ENCODE peak calls at places on chromosomes 6 and 20, in five cellular contexts. S is Peyer's patch; T is effector memory CD4-positive, alpha-beta T cell; G is cardiac muscle cell; A is A673. M is an unnamed sample.

GRCh38 chr20:40111282-40111681 is 577.8 kb downstream of the MAFB start:
- DNase-seq in S (no peak), T (no peak), G (no peak), A (peak; percentile 21), M (no peak)

GRCh38 chr6:157494132-157494705 is 113.2 kb downstream of the ZDHHC14 start:
- DNase-seq in S (no peak), T (no peak), G (no peak), A (no peak), M (no peak)

GRCh38 chr6:17336425-17336824 is 55.3 kb downstream of the RBM24 start:
- DNase-seq in S (no peak), T (no peak), G (no peak), A (no peak), M (no peak)

GRCh38 chr6:3753228-3753795 is 1.8 kb upstream of the PXDC1 start:
- DNase-seq in S (no peak), T (no peak), G (no peak), A (no peak), M (no peak)

GRCh38 chr6:70221025-70221714 is 81.7 kb downstream of the COL9A1 start:
- DNase-seq in S (no peak), T (no peak), G (peak; percentile 46), A (peak; percentile 59), M (peak; percentile 5)

GRCh38 chr20:10264166-10264558 is 45.5 kb downstream of the SNAP25 start:
- DNase-seq in S (no peak), T (no peak), G (no peak), A (no peak), M (no peak)

GRCh38 chr6:122610690-122611455 is 668 bp downstream of the PKIB start:
- DNase-seq in S (peak; percentile 81), T (no peak), G (peak; percentile 12), A (peak; percentile 51), M (peak; percentile 0)

GRCh38 chr6:144469144-144469575 is 184.0 kb downstream of the UTRN start:
- DNase-seq in S (no peak), T (no peak), G (no peak), A (no peak), M (no peak)

GRCh38 chr6:154488802-154489437 is 21.6 kb downstream of the CNKSR3 start:
- DNase-seq in S (no peak), T (no peak), G (peak; percentile 33), A (no peak), M (no peak)

GRCh38 chr6:129331450-129332138 is 378.4 kb downstream of the ARHGAP18 start:
- DNase-seq in S (no peak), T (no peak), G (peak; percentile 57), A (peak; percentile 27), M (no peak)

GRCh38 chr20:24953621-24954133 is 4.6 kb downstream of the CST7 start:
- DNase-seq in S (peak; percentile 44), T (no peak), G (no peak), A (no peak), M (no peak)

GRCh38 chr20:12047838-12048432 is 130.2 kb downstream of the BTBD3 start:
- DNase-seq in S (no peak), T (no peak), G (peak; percentile 40), A (no peak), M (no peak)

GRCh38 chr20:59404749-59405148 is 104.3 kb downstream of the EDN3 start:
- DNase-seq in S (no peak), T (no peak), G (no peak), A (no peak), M (no peak)

GRCh38 chr6:31423550-31423949 is 20.2 kb downstream of the MICA start:
- DNase-seq in S (no peak), T (no peak), G (no peak), A (no peak), M (no peak)

GRCh38 chr6:161257778-161258457 is 15.9 kb downstream of the AGPAT4 start:
- DNase-seq in S (no peak), T (no peak), G (peak; percentile 72), A (no peak), M (no peak)

GRCh38 chr6:4778086-4778485 is 1.9 kb downstream of the CDYL start:
- DNase-seq in S (no peak), T (no peak), G (no peak), A (peak; percentile 9), M (no peak)

GRCh38 chr6:9842004-9842720 is 572.7 kb downstream of the TFAP2A start:
- DNase-seq in S (no peak), T (no peak), G (no peak), A (no peak), M (no peak)

GRCh38 chr6:98894810-98895209 is 52.9 kb downstream of the FBXL4 start:
- DNase-seq in S (no peak), T (no peak), G (peak; percentile 4), A (peak; percentile 1), M (no peak)

GRCh38 chr6:6721606-6722005 is 133.1 kb downstream of the LY86 start:
- DNase-seq in S (no peak), T (no peak), G (no peak), A (no peak), M (no peak)

DNA sequence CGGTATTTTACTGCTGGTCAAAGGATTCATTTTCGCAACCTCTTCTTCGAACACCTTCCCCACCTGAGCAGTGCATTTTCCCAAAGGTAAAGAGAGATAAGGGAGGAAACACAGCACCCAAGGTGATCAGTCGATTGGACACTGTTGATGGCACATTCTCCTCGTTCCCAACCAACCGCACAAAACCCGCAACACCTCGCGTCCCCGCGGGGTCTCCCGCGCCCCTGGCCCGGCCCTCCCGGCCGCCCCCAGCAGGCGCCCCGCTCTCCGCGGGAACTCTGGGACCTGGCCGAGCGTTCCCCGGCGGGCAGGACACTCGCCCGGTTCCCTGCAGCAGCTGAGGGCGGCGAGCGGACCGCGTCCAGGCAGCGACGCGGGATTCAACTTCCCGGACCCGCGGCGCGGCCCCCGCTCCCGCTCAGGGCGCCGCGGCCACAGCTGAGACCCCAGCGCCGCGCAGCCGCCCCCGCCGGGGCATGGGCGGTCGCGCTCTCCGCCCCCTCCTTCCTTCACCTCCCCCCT is 506 bp downstream of the RGS17 start:
- DNase-seq in S (no peak), T (no peak), G (no peak), A (no peak), M (no peak)
- H3K27ac ChIP-seq in S (peak overlapping the region; percentile 30), T (no peak overlapping the region), G (no peak overlapping the region), A (no peak overlapping the region), M (no peak overlapping the region)

DNA sequence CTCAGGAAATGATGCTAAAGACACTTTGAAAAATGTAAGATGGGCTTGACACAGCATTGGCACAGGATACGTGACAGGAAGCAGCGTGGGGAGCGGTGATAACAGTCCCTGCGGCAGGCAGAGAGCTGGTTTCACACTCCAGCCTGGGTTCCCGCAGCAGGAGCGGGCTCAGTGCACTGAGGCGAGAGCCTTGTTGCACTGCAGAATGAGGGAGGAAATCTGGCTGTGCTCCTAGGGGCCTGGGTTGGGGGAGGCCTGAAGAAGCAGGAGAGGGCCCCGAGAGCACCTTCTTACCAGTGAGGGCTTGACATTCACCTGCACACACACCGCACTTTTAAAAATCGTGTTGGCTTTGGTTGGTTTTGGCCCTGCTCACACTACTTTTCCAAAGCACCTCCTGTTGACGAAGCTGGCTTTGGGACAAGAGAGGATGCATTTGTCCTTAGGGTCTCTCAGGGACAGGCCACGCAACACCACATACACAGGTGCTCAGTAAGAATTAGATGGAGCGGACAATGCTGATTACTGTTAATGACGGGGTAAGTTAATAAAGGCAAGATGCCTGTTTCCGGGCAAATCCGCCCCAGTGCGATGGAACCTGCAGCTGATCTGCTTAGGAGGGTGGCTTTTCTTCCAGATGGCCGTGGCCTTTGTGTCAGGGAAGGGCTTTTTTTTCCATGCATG is 49.4 kb upstream of the ARMC2 start:
- DNase-seq in S (no peak), T (peak; percentile 19), G (peak; percentile 57), A (peak; percentile 52), M (peak; percentile 56)
- H3K4me1 ChIP-seq in S (no peaks in the 10 kb centered on the region), T (peaks cover 14% of the 10 kb centered on the region), G (peaks cover 26% of the 10 kb centered on the region), A (peaks cover 8% of the 10 kb centered on the region), M (peaks cover 32% of the 10 kb centered on the region)

GRCh38 chr6:152071318-152071717 is 263.8 kb downstream of the ESR1 start:
- DNase-seq in S (no peak), T (no peak), G (no peak), A (no peak), M (no peak)
- H3K4me3 ChIP-seq in S (no peak overlapping the region), T (no peak overlapping the region), G (no peak overlapping the region), A (no peak overlapping the region), M (no peak overlapping the region)

DNA sequence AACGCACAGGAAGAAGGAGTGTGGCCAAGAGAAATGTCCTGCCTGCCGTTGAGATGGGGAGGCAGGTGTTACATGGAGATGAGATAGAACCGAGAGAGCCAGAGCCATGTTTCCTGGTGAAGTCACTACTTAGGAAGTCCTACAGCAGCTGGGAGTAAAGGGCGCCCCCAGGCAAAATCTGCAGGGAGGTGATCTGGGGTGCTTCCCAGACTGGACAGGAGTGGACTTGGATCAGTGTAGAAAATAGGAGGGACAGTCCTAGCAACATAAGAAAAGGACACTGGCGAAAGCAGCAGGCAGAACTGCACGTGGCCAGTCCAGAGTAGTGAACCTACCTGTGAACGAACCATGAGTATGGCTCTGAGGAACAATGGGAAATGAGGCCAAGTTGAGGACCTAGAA is 85.3 kb downstream of the CD164 start:
- DNase-seq in S (no peak), T (no peak), G (no peak), A (no peak), M (no peak)
- H3K27ac ChIP-seq in S (peak overlapping the region; percentile 86), T (no peak overlapping the region), G (no peak overlapping the region), A (no peak overlapping the region), M (no peak overlapping the region)

GRCh38 chr20:46990017-46990810 is 95.6 kb downstream of the EYA2 start:
- DNase-seq in S (no peak), T (no peak), G (no peak), A (no peak), M (no peak)

GRCh38 chr20:46985671-46986070 is 91.0 kb downstream of the EYA2 start:
- DNase-seq in S (no peak), T (no peak), G (no peak), A (no peak), M (no peak)

GRCh38 chr20:46984391-46984790 is 89.7 kb downstream of the EYA2 start:
- DNase-seq in S (no peak), T (no peak), G (peak; percentile 73), A (no peak), M (no peak)

GRCh38 chr20:46985241-46985640 is 90.6 kb downstream of the EYA2 start:
- DNase-seq in S (no peak), T (no peak), G (no peak), A (no peak), M (no peak)

GRCh38 chr20:46987001-46987400 is 92.4 kb downstream of the EYA2 start:
- DNase-seq in S (no peak), T (no peak), G (no peak), A (no peak), M (no peak)
- H3K4me1 ChIP-seq in S (no peaks in the 10 kb centered on the region), T (no peaks in the 10 kb centered on the region), G (no peaks in the 10 kb centered on the region), A (no peaks in the 10 kb centered on the region), M (peaks cover 11% of the 10 kb centered on the region)

GRCh38 chr6:97469451-97469850 is 186.4 kb upstream of the MMS22L start:
- DNase-seq in S (no peak), T (no peak), G (no peak), A (peak; percentile 57), M (no peak)

GRCh38 chr6:97462944-97463343 is 179.9 kb upstream of the MMS22L start:
- DNase-seq in S (no peak), T (no peak), G (no peak), A (peak; percentile 84), M (no peak)

GRCh38 chr6:97468981-97469380 is 186.0 kb upstream of the MMS22L start:
- DNase-seq in S (no peak), T (no peak), G (no peak), A (peak; percentile 88), M (no peak)

GRCh38 chr6:97462031-97462430 is 179.0 kb upstream of the MMS22L start:
- DNase-seq in S (no peak), T (no peak), G (no peak), A (no peak), M (no peak)

GRCh38 chr6:97465877-97466710 is 183.1 kb upstream of the MMS22L start:
- DNase-seq in S (no peak), T (no peak), G (no peak), A (peak; percentile 93), M (no peak)
- H3K4me3 ChIP-seq in S (no peak overlapping the region), T (no peak overlapping the region), G (no peak overlapping the region), A (peak overlapping the region; percentile 5), M (no peak overlapping the region)

M was measured in CD4-positive, alpha-beta memory T cell.